ENCODE peak calls at places on chromosomes 3 and 15, in four cellular contexts. M, Q, H and X are unnamed samples.

GRCh38 chr3:10160346-10160745 is 4.4 kb upstream of the IRAK2 start:
- DNase-seq in M (no peak), Q (no peak), H (no peak), X (no peak)

GRCh38 chr3:187725218-187725617 is 20.1 kb downstream of the BCL6 start:
- DNase-seq in M (no peak), Q (no peak), H (no peak), X (no peak)

GRCh38 chr3:36714343-36714742 is 50.0 kb downstream of the DCLK3 start:
- DNase-seq in M (no peak), Q (no peak), H (no peak), X (no peak)

GRCh38 chr15:80953953-80954778 is 35.5 kb downstream of the MESD start:
- DNase-seq in M (no peak), Q (peak), H (no peak), X (no peak)

GRCh38 chr15:37767841-37768455 is 166.5 kb upstream of the TMCO5A start:
- DNase-seq in M (no peak), Q (peak), H (no peak), X (no peak)

GRCh38 chr3:46960081-46960701 is 16.4 kb downstream of the CCDC12 start:
- DNase-seq in M (no peak), Q (peak), H (no peak), X (no peak)

GRCh38 chr3:194405756-194406155 is 6.7 kb upstream of the GP5 start:
- DNase-seq in M (no peak), Q (peak), H (no peak), X (no peak)

GRCh38 chr3:10286596-10287295 is 6.0 kb downstream of the GHRL start:
- DNase-seq in M (no peak), Q (peak), H (no peak), X (no peak)

GRCh38 chr15:65326844-65327243 is 22.4 kb downstream of the RNU5B-1 start:
- DNase-seq in M (no peak), Q (no peak), H (no peak), X (no peak)

GRCh38 chr3:167110906-167111305 is 269.2 kb downstream of the ZBBX start:
- DNase-seq in M (peak), Q (no peak), H (no peak), X (no peak)

GRCh38 chr3:32138545-32139104 is 32.2 kb downstream of the GPD1L start:
- DNase-seq in M (no peak), Q (peak), H (no peak), X (no peak)

GRCh38 chr15:71892335-71892734 is 82.0 kb downstream of the NR2E3 start:
- DNase-seq in M (no peak), Q (no peak), H (no peak), X (no peak)

GRCh38 chr15:85943825-85944224 is 135.8 kb upstream of the AGBL1 start:
- DNase-seq in M (no peak), Q (no peak), H (no peak), X (no peak)

GRCh38 chr15:69552057-69552815 is 99.6 kb downstream of the RPLP1 start:
- DNase-seq in M (no peak), Q (no peak), H (no peak), X (no peak)

GRCh38 chr3:9170851-9171160 is 78.6 kb downstream of the SRGAP3 start:
- DNase-seq in M (no peak), Q (no peak), H (no peak), X (no peak)

GRCh38 chr3:126181398-126181725 is 976 bp upstream of the ALDH1L1 start:
- DNase-seq in M (no peak), Q (no peak), H (no peak), X (no peak)

GRCh38 chr15:63497642-63498100 is 6.7 kb upstream of the USP3 start:
- DNase-seq in M (no peak), Q (no peak), H (no peak), X (no peak)

GRCh38 chr3:74515451-74515850 is 99.0 kb downstream of the CNTN3 start:
- DNase-seq in M (no peak), Q (peak), H (no peak), X (no peak)

GRCh38 chr3:157445897-157446296 is 9.2 kb downstream of the PTX3 start:
- DNase-seq in M (no peak), Q (peak), H (no peak), X (no peak)

GRCh38 chr3:54146383-54147239 is 24.3 kb downstream of the CACNA2D3 start:
- DNase-seq in M (peak), Q (no peak), H (peak), X (no peak)

GRCh38 chr3:133955892-133956291 is 60.2 kb upstream of the RAB6B start:
- DNase-seq in M (no peak), Q (no peak), H (no peak), X (no peak)

GRCh38 chr3:194167873-194168272 is 31.9 kb downstream of the HES1 start:
- DNase-seq in M (no peak), Q (no peak), H (no peak), X (no peak)

GRCh38 chr15:80423215-80423614 is 19.0 kb downstream of the ARNT2 start:
- DNase-seq in M (no peak), Q (peak), H (no peak), X (no peak)

GRCh38 chr3:64010199-64010598 is 13.1 kb downstream of the PSMD6 start:
- DNase-seq in M (no peak), Q (no peak), H (no peak), X (no peak)

GRCh38 chr15:33735637-33736247 is 232.6 kb upstream of the CHRM5 start:
- DNase-seq in M (peak), Q (peak), H (no peak), X (no peak)

GRCh38 chr3:125125822-125126245 is 70.0 kb upstream of the HEG1 start:
- DNase-seq in M (no peak), Q (peak), H (no peak), X (no peak)

GRCh38 chr3:151660890-151661289 is 72.8 kb upstream of the AADACL2 start:
- DNase-seq in M (no peak), Q (no peak), H (no peak), X (no peak)

GRCh38 chr15:69491051-69491505 is 38.5 kb downstream of the RPLP1 start:
- DNase-seq in M (no peak), Q (no peak), H (no peak), X (peak)

GRCh38 chr15:101712078-101712477 is 12.2 kb downstream of the TARS3 start:
- DNase-seq in M (no peak), Q (no peak), H (no peak), X (no peak)

GRCh38 chr3:87367752-87368151 is 91.4 kb upstream of the POU1F1 start:
- DNase-seq in M (no peak), Q (no peak), H (no peak), X (no peak)

GRCh38 chr3:150331978-150332568 is 76.0 kb upstream of the TSC22D2 start:
- DNase-seq in M (no peak), Q (no peak), H (no peak), X (no peak)

GRCh38 chr3:160129459-160130061 is 95.7 kb upstream of the C3orf80 start:
- DNase-seq in M (no peak), Q (peak), H (no peak), X (no peak)